ENCODE peak calls at places on chromosomes 16 and 17, in seven cellular contexts. One of them, this sample, is unnamed.
A peak's percentile ranks its signal among the peaks of the same experiment; 100 is the strongest.

GRCh38 chr17:67475161-67475887 is 98.2 kb downstream of the PITPNC1 start:
- DNase-seq in lower lobe of right lung: peak; percentile 87
- DNase-seq in colonic mucosa: peak; percentile 84
- DNase-seq in OCI-LY7: peak; percentile 85
- DNase-seq in CD8-positive, alpha-beta T cell: peak; percentile 87
- DNase-seq in uterus: peak; percentile 57
- DNase-seq in heart right ventricle: peak; percentile 76
- DNase-seq in this sample: peak; percentile 86

GRCh38 chr16:65809627-65810026 is 556.9 kb upstream of the CDH5 start:
- DNase-seq in heart right ventricle: no peak
- DNase-seq in CD8-positive, alpha-beta T cell: no peak
- DNase-seq in lower lobe of right lung: no peak
- DNase-seq in OCI-LY7: no peak
- DNase-seq in colonic mucosa: no peak
- DNase-seq in uterus: no peak
- DNase-seq in this sample: no peak

GRCh38 chr16:67538666-67539101 is 10.1 kb downstream of the RIPOR1 start:
- DNase-seq in colonic mucosa: no peak
- DNase-seq in uterus: no peak
- DNase-seq in OCI-LY7: no peak
- DNase-seq in heart right ventricle: no peak
- DNase-seq in CD8-positive, alpha-beta T cell: no peak
- DNase-seq in lower lobe of right lung: no peak
- DNase-seq in this sample: no peak

GRCh38 chr17:28326114-28326513 is 7.1 kb downstream of the TMEM97 start:
- DNase-seq in lower lobe of right lung: no peak
- DNase-seq in uterus: no peak
- DNase-seq in heart right ventricle: no peak
- DNase-seq in colonic mucosa: no peak
- DNase-seq in CD8-positive, alpha-beta T cell: no peak
- DNase-seq in OCI-LY7: no peak
- DNase-seq in this sample: no peak

GRCh38 chr16:8905795-8906591 is 23.8 kb downstream of the LITAFD start:
- DNase-seq in colonic mucosa: no peak
- DNase-seq in uterus: no peak
- DNase-seq in lower lobe of right lung: no peak
- DNase-seq in CD8-positive, alpha-beta T cell: no peak
- DNase-seq in OCI-LY7: no peak
- DNase-seq in heart right ventricle: no peak
- DNase-seq in this sample: no peak

GRCh38 chr17:74417178-74418045 is 14.5 kb upstream of the GPRC5C start:
- DNase-seq in uterus: no peak
- DNase-seq in CD8-positive, alpha-beta T cell: no peak
- DNase-seq in lower lobe of right lung: no peak
- DNase-seq in colonic mucosa: peak; percentile 71
- DNase-seq in heart right ventricle: no peak
- DNase-seq in OCI-LY7: peak; percentile 67
- DNase-seq in this sample: peak; percentile 87

GRCh38 chr17:62827722-62828498 is 19.8 kb upstream of the MARCHF10 start:
- DNase-seq in heart right ventricle: no peak
- DNase-seq in CD8-positive, alpha-beta T cell: no peak
- DNase-seq in colonic mucosa: no peak
- DNase-seq in lower lobe of right lung: no peak
- DNase-seq in OCI-LY7: no peak
- DNase-seq in uterus: no peak
- DNase-seq in this sample: peak; percentile 4

GRCh38 chr16:6047325-6047724 is 949.7 kb upstream of the EEF2KMT start:
- DNase-seq in lower lobe of right lung: no peak
- DNase-seq in OCI-LY7: no peak
- DNase-seq in colonic mucosa: no peak
- DNase-seq in heart right ventricle: no peak
- DNase-seq in CD8-positive, alpha-beta T cell: no peak
- DNase-seq in uterus: no peak
- DNase-seq in this sample: no peak

GRCh38 chr17:60229189-60229802 is 79.5 kb downstream of the CA4 start:
- DNase-seq in CD8-positive, alpha-beta T cell: no peak
- DNase-seq in heart right ventricle: no peak
- DNase-seq in uterus: no peak
- DNase-seq in OCI-LY7: peak; percentile 19
- DNase-seq in lower lobe of right lung: no peak
- DNase-seq in colonic mucosa: no peak
- DNase-seq in this sample: peak; percentile 16

GRCh38 chr17:60230358-60230757 is 80.6 kb downstream of the CA4 start:
- DNase-seq in uterus: no peak
- DNase-seq in CD8-positive, alpha-beta T cell: no peak
- DNase-seq in heart right ventricle: no peak
- DNase-seq in lower lobe of right lung: no peak
- DNase-seq in OCI-LY7: no peak
- DNase-seq in colonic mucosa: no peak
- DNase-seq in this sample: no peak

GRCh38 chr17:60231691-60232090 is 81.9 kb downstream of the CA4 start:
- DNase-seq in heart right ventricle: no peak
- DNase-seq in OCI-LY7: no peak
- DNase-seq in colonic mucosa: no peak
- DNase-seq in CD8-positive, alpha-beta T cell: no peak
- DNase-seq in uterus: no peak
- DNase-seq in lower lobe of right lung: no peak
- DNase-seq in this sample: no peak

DNA sequence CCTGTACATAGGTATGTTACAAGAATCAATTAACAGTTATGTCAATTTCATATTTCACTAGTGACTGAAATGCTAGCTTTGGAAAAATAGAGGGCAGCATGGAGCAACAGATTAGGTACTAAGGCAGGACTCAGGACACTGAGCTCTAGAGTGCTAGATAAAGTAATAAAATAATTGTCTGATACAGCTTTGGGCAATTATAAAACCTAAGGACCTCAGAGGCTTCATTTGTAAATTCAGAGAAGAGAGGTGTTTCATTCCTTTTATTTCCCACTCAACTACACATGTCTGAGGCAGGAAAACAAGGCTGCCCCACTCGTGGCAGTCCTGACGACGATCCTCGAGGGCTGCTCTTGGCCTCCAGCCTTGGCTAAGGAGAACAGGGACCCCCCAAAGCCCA is 81.5 kb downstream of the CA4 start:
- DNase-seq in CD8-positive, alpha-beta T cell: no peak
- DNase-seq in colonic mucosa: no peak
- DNase-seq in lower lobe of right lung: no peak
- DNase-seq in OCI-LY7: peak; percentile 22
- DNase-seq in uterus: no peak
- DNase-seq in heart right ventricle: no peak
- DNase-seq in this sample: peak; percentile 43
- TF ChIP-seq CTCF in CD8-positive, alpha-beta T cell: no peak
- TF ChIP-seq CTCF in colonic mucosa: peak; percentile 46
- TF ChIP-seq CTCF in lower lobe of right lung: peak; percentile 20
- TF ChIP-seq CTCF in OCI-LY7: peak; percentile 79
- TF ChIP-seq CTCF in uterus: no peak
- TF ChIP-seq CTCF in heart right ventricle: no peak
- TF ChIP-seq CTCF in this sample: peak; percentile 47

GRCh38 chr16:527015-527903 is at the start of gene CAPN15:
- DNase-seq in lower lobe of right lung: peak; percentile 91
- DNase-seq in colonic mucosa: peak; percentile 85
- DNase-seq in heart right ventricle: peak; percentile 89
- DNase-seq in OCI-LY7: peak; percentile 92
- DNase-seq in uterus: peak; percentile 86
- DNase-seq in CD8-positive, alpha-beta T cell: peak; percentile 81
- DNase-seq in this sample: peak; percentile 79
- TF ChIP-seq CTCF in lower lobe of right lung: no peak
- TF ChIP-seq CTCF in colonic mucosa: peak; percentile 28
- TF ChIP-seq CTCF in heart right ventricle: no peak
- TF ChIP-seq CTCF in OCI-LY7: no peak
- TF ChIP-seq CTCF in uterus: peak; percentile 56
- TF ChIP-seq CTCF in CD8-positive, alpha-beta T cell: no peak
- TF ChIP-seq CTCF in this sample: no peak

GRCh38 chr16:7374614-7375174 is 42.0 kb downstream of the RBFOX1 start:
- DNase-seq in uterus: no peak
- DNase-seq in CD8-positive, alpha-beta T cell: no peak
- DNase-seq in OCI-LY7: no peak
- DNase-seq in lower lobe of right lung: no peak
- DNase-seq in heart right ventricle: no peak
- DNase-seq in colonic mucosa: no peak
- DNase-seq in this sample: no peak
- TF ChIP-seq CTCF in uterus: no peak
- TF ChIP-seq CTCF in CD8-positive, alpha-beta T cell: no peak
- TF ChIP-seq CTCF in OCI-LY7: no peak
- TF ChIP-seq CTCF in lower lobe of right lung: no peak
- TF ChIP-seq CTCF in heart right ventricle: no peak
- TF ChIP-seq CTCF in colonic mucosa: no peak
- TF ChIP-seq CTCF in this sample: no peak

GRCh38 chr17:22695228-22695619 is 1002.9 kb downstream of the KCNJ18 start:
- DNase-seq in colonic mucosa: no peak
- DNase-seq in OCI-LY7: no peak
- DNase-seq in lower lobe of right lung: no peak
- DNase-seq in heart right ventricle: no peak
- DNase-seq in uterus: no peak
- DNase-seq in CD8-positive, alpha-beta T cell: no peak
- DNase-seq in this sample: no peak
- TF ChIP-seq CTCF in colonic mucosa: no peak
- TF ChIP-seq CTCF in OCI-LY7: peak; percentile 30
- TF ChIP-seq CTCF in lower lobe of right lung: no peak
- TF ChIP-seq CTCF in heart right ventricle: no peak
- TF ChIP-seq CTCF in uterus: no peak
- TF ChIP-seq CTCF in CD8-positive, alpha-beta T cell: no peak
- TF ChIP-seq CTCF in this sample: no peak

DNA sequence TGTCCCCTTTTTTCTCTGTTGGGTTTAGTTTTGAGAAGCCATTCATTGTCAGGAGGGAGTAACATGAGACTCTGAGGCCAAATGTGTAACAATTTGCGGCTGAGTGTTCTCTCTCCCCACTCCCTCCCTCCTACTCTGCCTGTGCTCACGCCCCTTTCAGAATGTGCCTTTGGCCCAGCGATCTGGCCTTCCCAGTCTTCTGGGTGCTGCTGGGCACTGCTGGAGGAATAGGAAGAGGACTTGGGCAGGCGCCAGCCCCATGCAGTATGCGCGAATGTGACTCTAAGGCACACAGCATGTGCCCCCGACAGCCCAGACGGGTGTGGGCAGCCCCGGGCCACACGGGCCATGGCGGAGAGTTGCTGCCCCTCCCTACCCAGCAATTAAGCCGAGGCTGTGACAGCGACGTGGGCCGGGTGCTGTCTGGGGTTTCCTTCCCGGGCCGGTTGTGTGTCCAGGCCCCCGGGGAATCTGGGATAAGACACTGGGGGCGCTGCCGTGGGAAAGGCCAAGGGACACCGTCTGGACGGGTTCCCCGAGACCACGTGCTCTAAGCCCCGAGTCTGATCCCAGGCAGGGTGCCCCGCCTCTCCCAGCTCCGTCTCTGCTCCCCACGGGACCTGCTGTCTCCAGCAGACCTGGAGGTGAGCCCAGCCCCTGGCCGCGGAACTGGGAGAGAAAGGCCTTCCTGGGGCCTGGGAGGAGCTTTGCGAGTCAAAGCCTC is 92.4 kb downstream of the IRX3 start:
- DNase-seq in heart right ventricle: peak; percentile 91
- DNase-seq in lower lobe of right lung: peak; percentile 81
- DNase-seq in colonic mucosa: peak; percentile 44
- DNase-seq in uterus: peak; percentile 47
- DNase-seq in OCI-LY7: no peak
- DNase-seq in CD8-positive, alpha-beta T cell: no peak
- DNase-seq in this sample: peak; percentile 86
- TF ChIP-seq CTCF in heart right ventricle: no peak
- TF ChIP-seq CTCF in lower lobe of right lung: no peak
- TF ChIP-seq CTCF in colonic mucosa: no peak
- TF ChIP-seq CTCF in uterus: no peak
- TF ChIP-seq CTCF in OCI-LY7: no peak
- TF ChIP-seq CTCF in CD8-positive, alpha-beta T cell: no peak
- TF ChIP-seq CTCF in this sample: no peak

DNA sequence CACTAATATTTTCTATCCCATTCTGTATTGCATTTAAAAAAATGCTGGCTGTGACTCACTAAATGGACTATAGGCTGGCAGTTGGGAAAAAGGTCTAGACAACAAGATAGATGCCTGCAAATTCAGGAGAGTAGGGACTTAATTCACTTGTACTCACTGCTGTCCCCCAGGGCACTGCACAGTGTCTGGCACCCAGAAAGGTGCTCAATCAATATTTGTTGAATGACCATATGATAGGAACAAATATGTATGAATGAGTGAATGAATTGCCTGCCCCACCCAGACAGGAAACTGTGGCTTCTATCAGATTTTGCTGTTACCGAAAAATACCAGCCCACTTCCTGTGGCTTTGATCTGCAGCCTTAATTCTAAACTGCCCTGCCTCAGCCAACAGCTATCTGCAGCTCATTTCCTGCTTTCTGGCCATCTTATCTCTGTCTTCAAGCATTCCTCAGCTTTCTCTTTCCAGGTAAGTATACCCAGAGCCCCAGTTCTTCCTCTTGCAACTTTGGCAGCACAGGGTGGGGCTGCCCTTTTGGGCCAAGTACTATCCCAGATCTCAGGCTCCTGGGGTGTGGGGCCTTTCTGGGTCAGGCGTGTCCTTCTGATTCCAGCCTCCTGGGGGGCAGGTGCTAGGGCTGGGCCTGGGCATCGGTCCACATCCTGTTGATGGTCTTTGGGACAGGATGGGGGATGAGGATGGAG is 15.3 kb upstream of the TNS4 start:
- DNase-seq in OCI-LY7: peak; percentile 90
- DNase-seq in colonic mucosa: peak; percentile 67
- DNase-seq in CD8-positive, alpha-beta T cell: peak; percentile 74
- DNase-seq in lower lobe of right lung: no peak
- DNase-seq in heart right ventricle: no peak
- DNase-seq in uterus: no peak
- DNase-seq in this sample: no peak
- TF ChIP-seq CTCF in OCI-LY7: no peak
- TF ChIP-seq CTCF in colonic mucosa: no peak
- TF ChIP-seq CTCF in CD8-positive, alpha-beta T cell: no peak
- TF ChIP-seq CTCF in lower lobe of right lung: no peak
- TF ChIP-seq CTCF in heart right ventricle: no peak
- TF ChIP-seq CTCF in uterus: no peak
- TF ChIP-seq CTCF in this sample: no peak

GRCh38 chr16:84543931-84544776 is 39.7 kb upstream of the MEAK7 start:
- DNase-seq in heart right ventricle: no peak
- DNase-seq in CD8-positive, alpha-beta T cell: peak; percentile 33
- DNase-seq in colonic mucosa: peak; percentile 45
- DNase-seq in OCI-LY7: no peak
- DNase-seq in uterus: peak; percentile 32
- DNase-seq in lower lobe of right lung: no peak
- DNase-seq in this sample: no peak

GRCh38 chr16:84540194-84540593 is 35.7 kb upstream of the MEAK7 start:
- DNase-seq in lower lobe of right lung: no peak
- DNase-seq in uterus: no peak
- DNase-seq in colonic mucosa: no peak
- DNase-seq in CD8-positive, alpha-beta T cell: no peak
- DNase-seq in heart right ventricle: no peak
- DNase-seq in OCI-LY7: no peak
- DNase-seq in this sample: no peak

GRCh38 chr16:84543253-84543652 is 38.8 kb upstream of the MEAK7 start:
- DNase-seq in uterus: no peak
- DNase-seq in heart right ventricle: no peak
- DNase-seq in lower lobe of right lung: no peak
- DNase-seq in CD8-positive, alpha-beta T cell: no peak
- DNase-seq in OCI-LY7: no peak
- DNase-seq in colonic mucosa: no peak
- DNase-seq in this sample: no peak

GRCh38 chr16:84545114-84545737 is 40.8 kb upstream of the MEAK7 start:
- DNase-seq in heart right ventricle: no peak
- DNase-seq in uterus: no peak
- DNase-seq in colonic mucosa: no peak
- DNase-seq in OCI-LY7: no peak
- DNase-seq in lower lobe of right lung: no peak
- DNase-seq in CD8-positive, alpha-beta T cell: no peak
- DNase-seq in this sample: no peak

GRCh38 chr16:84541999-84542876 is 37.8 kb upstream of the MEAK7 start:
- DNase-seq in lower lobe of right lung: no peak
- DNase-seq in CD8-positive, alpha-beta T cell: no peak
- DNase-seq in OCI-LY7: no peak
- DNase-seq in heart right ventricle: no peak
- DNase-seq in uterus: no peak
- DNase-seq in colonic mucosa: no peak
- DNase-seq in this sample: peak; percentile 22
- TF ChIP-seq CTCF in lower lobe of right lung: no peak
- TF ChIP-seq CTCF in CD8-positive, alpha-beta T cell: no peak
- TF ChIP-seq CTCF in OCI-LY7: no peak
- TF ChIP-seq CTCF in heart right ventricle: no peak
- TF ChIP-seq CTCF in uterus: no peak
- TF ChIP-seq CTCF in colonic mucosa: no peak
- TF ChIP-seq CTCF in this sample: no peak